ENCODE peak calls at places on chromosomes 12 and 14, in nine cellular contexts. W is adipocyte; T is stimulated activated CD4-positive, alpha-beta T cell treated with anti-CD3 and anti-CD28 coated beads, TNF-alpha, amount 100 ng/mL, for 1 hour; G is GDM1; M is GM23338; E is activated gamma-delta T cell treated with Interleukin-2 at 50 U/mL for 16 hours; V is left colon; B is activated CD8-positive, alpha-beta memory T cell treated with anti-CD3 and anti-CD28 coated beads for 4 hours; I is activated T-helper 2 cell treated with anti-CD3 and anti-CD28 coated beads, Interferon-gamma antibody, Interleukin-2, Interleukin-4, amounts not matched to agents 10 μg/mL and 5 μg/mL and 100 μg/mL, durations not matched to agents 14 hours and 24 hours and 36 hours. S is an unnamed sample.

GRCh38 chr12:92462049-92462448 is 240.7 kb upstream of the PLEKHG7 start:
- DNase-seq in W (no peak), T (no peak), G (no peak), M (no peak), E (no peak), V (no peak), B (no peak), I (no peak), S (no peak)

GRCh38 chr14:62162998-62163589 is 400.9 kb downstream of the SNAPC1 start:
- DNase-seq in W (peak), T (no peak), G (peak), M (peak), E (no peak), V (no peak), B (no peak), I (no peak), S (no peak)

GRCh38 chr12:111424189-111424792 is 18.6 kb downstream of the SH2B3 start:
- DNase-seq in W (no peak), T (no peak), G (no peak), M (no peak), E (no peak), V (no peak), B (no peak), I (no peak), S (no peak)

GRCh38 chr14:70789361-70789760 is 20.0 kb downstream of the MAP3K9 start:
- DNase-seq in W (peak), T (no peak), G (no peak), M (no peak), E (no peak), V (peak), B (no peak), I (no peak), S (peak)

GRCh38 chr12:7015555-7016370 is 2.5 kb downstream of the LPCAT3 start:
- DNase-seq in W (peak), T (no peak), G (no peak), M (no peak), E (no peak), V (no peak), B (no peak), I (no peak), S (no peak)

GRCh38 chr12:95700316-95700785 is 90.2 kb downstream of the NTN4 start:
- DNase-seq in W (peak), T (no peak), G (no peak), M (no peak), E (no peak), V (no peak), B (no peak), I (no peak), S (peak)

GRCh38 chr12:65169311-65170244 is at the start of gene LEMD3:
- DNase-seq in W (peak), T (peak), G (peak), M (peak), E (peak), V (peak), B (peak), I (peak), S (peak)

GRCh38 chr12:69835048-69835447 is 10.0 kb downstream of the MYRFL start:
- DNase-seq in W (no peak), T (no peak), G (no peak), M (no peak), E (no peak), V (no peak), B (no peak), I (no peak), S (no peak)

GRCh38 chr12:109678732-109679131 is 34.9 kb upstream of the FAM222A start:
- DNase-seq in W (no peak), T (no peak), G (no peak), M (no peak), E (no peak), V (peak), B (no peak), I (no peak), S (no peak)

GRCh38 chr14:20327005-20327869 is 5.8 kb downstream of the CCNB1IP1 start:
- DNase-seq in W (peak), T (no peak), G (peak), M (peak), E (peak), V (no peak), B (no peak), I (no peak), S (no peak)